ENCODE peak calls at places on chromosomes 12 and 14, in ten cellular contexts. N is fibroblast of the conjunctiva; E is NCI-H1105 treated with DMSO at 0.1 percent for 48 hours; R is activated gamma-delta T cell; V is heart left ventricle; Q is stimulated activated CD4-positive, alpha-beta T cell treated with anti-CD3 and anti-CD28 coated beads, Interleukin-4, amount 100 ng/mL, for 24 hours; G is cardiac fibroblast; D is heart right ventricle; P is mammary epithelial cell; C is BJ. T is an unnamed sample.

GRCh38 chr12:68011882-68012207 is 22.6 kb downstream of the IFNG-AS1 start:
- DNase-seq in N (no peak), E (no peak), R (no peak), V (no peak), Q (no peak), G (peak; percentile 16), D (no peak), P (no peak), C (no peak), T (no peak)

GRCh38 chr14:104600141-104600643 is 4.4 kb downstream of the TMEM179 start:
- DNase-seq in N (no peak), E (no peak), R (no peak), V (no peak), Q (no peak), G (no peak), D (no peak), P (peak; percentile 4), C (no peak), T (no peak)

GRCh38 chr12:121729021-121729420 is 16.5 kb downstream of the TMEM120B start:
- DNase-seq in N (no peak), E (no peak), R (no peak), V (no peak), Q (no peak), G (no peak), D (no peak), P (no peak), C (no peak), T (no peak)

GRCh38 chr12:47413806-47414205 is 292.0 kb downstream of the RPAP3 start:
- DNase-seq in N (no peak), E (no peak), R (no peak), V (no peak), Q (no peak), G (peak; percentile 14), D (no peak), P (no peak), C (no peak), T (no peak)

GRCh38 chr12:53500119-53500775 is 836 bp upstream of the TARBP2 start:
- DNase-seq in N (peak; percentile 76), E (no peak), R (no peak), V (no peak), Q (no peak), G (peak; percentile 89), D (no peak), P (peak; percentile 50), C (no peak), T (peak; percentile 93)

GRCh38 chr12:21941522-21942376 is 523 bp upstream of the ABCC9 start:
- DNase-seq in N (peak; percentile 31), E (no peak), R (no peak), V (peak; percentile 82), Q (no peak), G (peak; percentile 72), D (peak; percentile 77), P (no peak), C (no peak), T (peak; percentile 87)

GRCh38 chr12:49032276-49032675 is 13.7 kb upstream of the PRKAG1 start:
- DNase-seq in N (no peak), E (no peak), R (no peak), V (no peak), Q (no peak), G (no peak), D (peak; percentile 3), P (no peak), C (no peak), T (no peak)

GRCh38 chr12:3564861-3565260 is 73.9 kb downstream of the PRMT8 start:
- DNase-seq in N (no peak), E (no peak), R (no peak), V (no peak), Q (no peak), G (no peak), D (no peak), P (no peak), C (no peak), T (no peak)

GRCh38 chr12:53053223-53054111 is 3.6 kb downstream of the TNS2 start:
- DNase-seq in N (no peak), E (peak; percentile 67), R (no peak), V (no peak), Q (peak; percentile 61), G (peak; percentile 34), D (peak; percentile 57), P (peak; percentile 72), C (no peak), T (peak; percentile 83)